ENCODE peak calls at places on chromosomes 1 and 21, in nine cellular contexts. B is IMR-90, H is bronchial epithelial cell, L is psoas muscle, S is colonic mucosa, Q is mammary epithelial cell, V is adrenal gland, J is fibroblast of lung, X is OCI-LY7. N is an unnamed sample.

GRCh38 chr1:5724847-5725246 is 267.4 kb downstream of the NPHP4 start:
- DNase-seq in B (no peak), H (no peak), L (no peak), S (no peak), Q (no peak), V (no peak), J (no peak), X (no peak), N (no peak)

GRCh38 chr1:185291647-185292046 is 25.4 kb downstream of the IVNS1ABP start:
- DNase-seq in B (no peak), H (no peak), L (no peak), S (no peak), Q (no peak), V (no peak), J (no peak), X (no peak), N (no peak)

GRCh38 chr21:24290151-24290833 is 1317.0 kb downstream of the MRPL39 start:
- DNase-seq in B (no peak), H (no peak), L (no peak), S (no peak), Q (no peak), V (no peak), J (no peak), X (no peak), N (no peak)

GRCh38 chr1:204418174-204419063 is 6.8 kb upstream of the PPP1R15B start:
- DNase-seq in B (peak; percentile 66), H (no peak), L (no peak), S (peak; percentile 16), Q (no peak), V (no peak), J (peak; percentile 35), X (peak; percentile 49), N (peak; percentile 41)

GRCh38 chr1:153940756-153941155 is 5.8 kb downstream of the DENND4B start:
- DNase-seq in B (no peak), H (no peak), L (no peak), S (no peak), Q (no peak), V (no peak), J (no peak), X (no peak), N (no peak)

GRCh38 chr1:58545591-58546519 is 671 bp downstream of the OMA1 start:
- DNase-seq in B (peak; percentile 67), H (peak; percentile 53), L (peak; percentile 83), S (peak; percentile 77), Q (peak; percentile 73), V (peak; percentile 86), J (peak; percentile 83), X (peak; percentile 73), N (peak; percentile 85)

GRCh38 chr1:62905309-62905708 is 121.4 kb downstream of the ATG4C start:
- DNase-seq in B (no peak), H (no peak), L (no peak), S (no peak), Q (no peak), V (no peak), J (no peak), X (no peak), N (no peak)

GRCh38 chr1:10399487-10399917 is 638 bp downstream of the PGD start:
- DNase-seq in B (peak; percentile 54), H (peak; percentile 25), L (peak; percentile 41), S (no peak), Q (peak; percentile 58), V (no peak), J (peak; percentile 35), X (peak; percentile 26), N (peak; percentile 49)

GRCh38 chr1:225651872-225652725 is 824 bp downstream of the ENAH start:
- DNase-seq in B (no peak), H (peak; percentile 23), L (no peak), S (peak; percentile 60), Q (no peak), V (peak; percentile 58), J (peak; percentile 53), X (peak; percentile 13), N (peak; percentile 44)

GRCh38 chr1:225652726-225653462 is at the start of gene ENAH:
- DNase-seq in B (peak; percentile 76), H (peak; percentile 29), L (peak; percentile 87), S (peak; percentile 72), Q (peak; percentile 76), V (peak; percentile 84), J (peak; percentile 80), X (peak; percentile 70), N (peak; percentile 85)

GRCh38 chr1:225653463-225654276 is 747 bp upstream of the ENAH start:
- DNase-seq in B (peak; percentile 73), H (peak; percentile 58), L (peak; percentile 81), S (peak; percentile 72), Q (peak; percentile 63), V (peak; percentile 81), J (peak; percentile 72), X (peak; percentile 27), N (peak; percentile 80)

GRCh38 chr1:225650198-225650597 is 2.7 kb downstream of the ENAH start:
- DNase-seq in B (no peak), H (peak; percentile 16), L (no peak), S (no peak), Q (no peak), V (no peak), J (no peak), X (no peak), N (no peak)

DNA sequence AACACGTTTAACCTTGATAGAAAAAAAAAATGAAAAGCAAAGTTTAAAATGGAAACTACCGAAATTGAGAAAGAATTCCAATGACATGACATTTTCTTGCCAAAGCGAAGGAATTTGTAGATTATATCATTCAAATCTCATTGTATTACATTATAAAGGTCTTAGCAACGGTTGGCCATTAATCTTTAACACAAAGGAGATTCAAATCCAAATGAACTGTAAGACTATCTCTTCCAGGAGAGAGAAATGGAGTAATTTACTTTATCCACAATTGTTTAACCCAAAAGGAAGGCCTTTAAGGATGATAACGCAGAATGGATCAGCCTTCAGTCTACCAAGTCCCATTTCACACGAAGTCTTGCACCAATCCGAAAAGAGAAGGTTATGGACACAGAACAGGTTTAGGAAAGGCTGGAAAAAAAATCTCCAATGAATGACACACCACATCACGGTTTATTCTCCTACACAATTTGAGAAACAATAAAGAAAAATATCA is 1.5 kb downstream of the ENAH start:
- DNase-seq in B (peak; percentile 51), H (peak; percentile 47), L (no peak), S (no peak), Q (peak; percentile 63), V (no peak), J (peak; percentile 53), X (no peak), N (peak; percentile 58)
- H3K4me3 ChIP-seq in B (peak overlapping the region; percentile 94), H (peak overlapping the region; percentile 93), L (peak overlapping the region; percentile 85), S (peak overlapping the region; percentile 85), Q (peak overlapping the region; percentile 81), V (peak overlapping the region; percentile 93), J (peak overlapping the region; percentile 99), X (peak overlapping the region; percentile 86), N (peak overlapping the region; percentile 92)

GRCh38 chr1:16032388-16033100 is 10.7 kb downstream of the CLCNKA start:
- DNase-seq in B (peak; percentile 79), H (peak; percentile 61), L (peak; percentile 87), S (peak; percentile 83), Q (peak; percentile 58), V (peak; percentile 89), J (peak; percentile 79), X (peak; percentile 73), N (peak; percentile 85)

GRCh38 chr1:16028237-16029002 is 6.6 kb downstream of the CLCNKA start:
- DNase-seq in B (no peak), H (no peak), L (no peak), S (no peak), Q (no peak), V (no peak), J (no peak), X (no peak), N (no peak)

GRCh38 chr1:16031551-16031950 is 9.7 kb downstream of the CLCNKA start:
- DNase-seq in B (no peak), H (no peak), L (no peak), S (no peak), Q (no peak), V (no peak), J (no peak), X (no peak), N (no peak)

GRCh38 chr1:16029288-16029687 is 7.5 kb downstream of the CLCNKA start:
- DNase-seq in B (no peak), H (no peak), L (no peak), S (no peak), Q (no peak), V (no peak), J (no peak), X (no peak), N (no peak)

DNA sequence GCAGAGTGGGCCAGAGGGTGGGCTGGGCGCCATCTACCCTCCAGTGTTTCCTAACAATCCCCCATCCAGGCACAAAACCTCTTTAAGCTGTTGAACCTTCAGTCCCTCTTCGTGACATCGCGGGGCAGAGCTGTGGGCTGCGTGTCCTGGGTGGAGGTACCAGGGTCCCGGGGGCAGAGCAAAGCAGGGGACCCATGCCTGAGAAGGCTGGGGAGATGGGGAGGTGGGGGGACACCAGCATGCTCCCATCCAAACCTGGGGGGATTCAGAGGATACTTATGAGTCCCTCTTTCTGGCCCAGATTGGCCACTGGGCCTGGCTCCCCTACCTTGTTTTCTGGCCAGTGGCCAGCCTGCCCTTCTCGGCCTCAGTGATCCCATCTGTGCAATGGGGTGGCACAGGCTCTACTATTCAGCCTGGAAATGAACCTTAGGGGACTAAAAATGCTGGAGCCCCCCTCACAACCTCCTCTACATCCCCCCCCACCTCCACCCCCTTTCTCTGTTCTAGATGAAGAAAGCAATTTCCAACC is 10.4 kb upstream of the CLCNKB start:
- DNase-seq in B (no peak), H (no peak), L (no peak), S (no peak), Q (no peak), V (no peak), J (no peak), X (no peak), N (no peak)
- TF ChIP-seq CTCF in B (no peak), H (no peak), L (no peak), S (no peak), Q (no peak), V (no peak), J (no peak), X (no peak), N (no peak)

DNA sequence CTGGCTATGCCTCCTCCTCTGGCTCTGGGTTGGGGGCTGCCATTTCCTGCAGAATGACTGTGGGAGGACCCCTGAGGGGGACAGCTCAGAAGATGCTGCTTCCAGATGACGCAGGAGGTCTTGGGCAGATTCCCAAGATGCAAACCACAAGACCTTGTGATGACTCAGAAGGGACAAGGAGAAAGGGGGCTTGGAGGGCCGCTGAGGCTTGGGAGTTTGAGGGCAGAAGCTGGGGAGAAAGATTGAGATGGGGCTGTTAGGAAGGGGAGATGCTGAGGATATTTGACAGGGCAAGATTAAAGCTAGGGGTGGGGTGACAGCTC is 7.5 kb downstream of the PTPRU start:
- DNase-seq in B (peak; percentile 89), H (peak; percentile 34), L (no peak), S (no peak), Q (no peak), V (no peak), J (peak; percentile 67), X (no peak), N (peak; percentile 71)
- H3K4me3 ChIP-seq in B (no peak overlapping the region), H (no peak overlapping the region), L (no peak overlapping the region), S (no peak overlapping the region), Q (no peak overlapping the region), V (no peak overlapping the region), J (no peak overlapping the region), X (no peak overlapping the region), N (no peak overlapping the region)

DNA sequence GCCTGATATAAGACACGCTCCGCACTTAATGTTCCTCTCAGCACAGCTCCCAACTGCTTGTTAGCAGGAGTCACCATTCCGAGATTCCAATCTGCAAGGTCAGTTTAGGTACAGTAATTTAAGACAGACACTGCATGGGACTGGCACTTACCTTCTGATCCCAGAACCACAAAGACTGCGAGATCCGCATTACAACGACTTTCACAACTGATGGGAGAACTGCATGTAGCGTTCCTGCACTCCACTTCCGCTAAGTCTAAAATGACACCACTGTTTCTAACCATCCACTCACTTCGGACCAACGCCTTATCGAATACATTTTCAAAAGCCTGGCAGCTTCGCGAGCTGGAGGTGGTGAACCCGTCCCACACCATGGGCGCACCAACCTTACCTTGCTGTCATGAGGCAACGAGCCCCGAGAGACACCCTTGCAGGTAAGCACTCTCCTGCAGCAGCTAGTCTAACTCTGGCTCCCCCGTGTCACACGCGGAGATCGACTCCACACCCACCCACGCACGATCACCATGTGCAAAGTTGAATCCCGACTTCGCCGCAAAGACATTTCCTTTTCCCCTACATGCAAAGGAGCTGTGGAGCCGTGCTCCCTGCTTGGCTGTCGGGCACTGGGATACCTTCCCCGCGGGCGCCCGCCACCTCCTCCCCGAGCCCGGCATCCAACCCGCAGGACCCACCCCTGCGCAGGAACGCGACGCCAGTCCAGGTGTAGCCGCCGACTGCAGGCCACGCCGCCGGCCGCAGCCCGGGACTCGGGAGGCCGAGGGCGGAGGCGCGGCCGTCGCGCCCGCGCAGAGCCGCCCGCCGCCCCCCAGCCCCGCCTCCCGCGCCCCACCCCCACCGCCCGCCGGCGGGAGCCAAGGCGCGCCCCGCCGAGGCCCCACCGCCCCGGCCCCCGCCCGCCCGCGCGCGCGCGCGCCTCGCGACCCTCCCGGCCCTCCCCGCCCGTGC is 733 bp downstream of the TAF5L start:
- DNase-seq in B (peak; percentile 58), H (peak; percentile 47), L (peak; percentile 56), S (peak; percentile 68), Q (peak; percentile 61), V (peak; percentile 45), J (peak; percentile 45), X (peak; percentile 61), N (peak; percentile 44)
- TF ChIP-seq CTCF in B (no peak), H (no peak), L (no peak), S (no peak), Q (no peak), V (no peak), J (no peak), X (no peak), N (no peak)

N was measured in fibroblast of pulmonary artery.